ENCODE peak calls at places on chromosome 16, in five cellular contexts. J is ascending aorta, F is mammary epithelial cell, S is hepatocyte, A is breast epithelium. L is an unnamed sample. For H3K27me3, the result is how much of the 10 kb centered on the place peaks cover.

GRCh38 chr16:81657731-81658130 is 121.4 kb upstream of the PLCG2 start:
- DNase-seq in S (no peak), A (no peak), J (no peak), F (no peak), L (no peak)

GRCh38 chr16:20871258-20871657 is 28.9 kb downstream of the DCUN1D3 start:
- DNase-seq in S (no peak), J (no peak), F (no peak), A (no peak), L (no peak)

GRCh38 chr16:75065149-75065807 is 51.3 kb downstream of the LDHD start:
- DNase-seq in S (peak), F (no peak), A (no peak), J (no peak), L (no peak)

GRCh38 chr16:50602531-50603205 is 54.5 kb downstream of the NKD1 start:
- DNase-seq in J (no peak), F (peak), S (no peak), A (peak), L (no peak)

GRCh38 chr16:81796035-81796434 is 16.9 kb downstream of the PLCG2 start:
- DNase-seq in S (no peak), J (no peak), A (no peak), F (no peak), L (no peak)

GRCh38 chr16:49653577-49653976 is 202.3 kb downstream of the ZNF423 start:
- DNase-seq in J (no peak), A (no peak), F (no peak), S (no peak), L (no peak)

GRCh38 chr16:50395763-50396710 is 27.2 kb upstream of the BRD7 start:
- DNase-seq in J (no peak), F (no peak), A (no peak), S (no peak), L (no peak)

GRCh38 chr16:49628148-49628547 is 227.8 kb downstream of the ZNF423 start:
- DNase-seq in J (no peak), A (no peak), S (no peak), F (no peak), L (no peak)

GRCh38 chr16:87653234-87653633 is 50.9 kb downstream of the JPH3 start:
- DNase-seq in A (no peak), J (no peak), S (peak), F (no peak), L (no peak)

GRCh38 chr16:85850344-85850880 is 48.5 kb upstream of the IRF8 start:
- DNase-seq in F (no peak), A (no peak), S (no peak), J (no peak), L (no peak)

GRCh38 chr16:58345574-58346354 is 46.5 kb upstream of the GINS3 start:
- DNase-seq in J (no peak), A (no peak), F (no peak), S (no peak), L (no peak)

GRCh38 chr16:84367297-84367680 is 1.0 kb upstream of the ATP2C2 start:
- DNase-seq in J (no peak), S (no peak), A (no peak), F (no peak), L (peak)
- H3K27me3 ChIP-seq in J (under half), S (under half), A (under half), F (under half), L (under half)

GRCh38 chr16:69309316-69309715 is 1.8 kb upstream of the VPS4A start:
- DNase-seq in F (peak), S (no peak), A (no peak), J (no peak), L (no peak)
- TF ChIP-seq CTCF in F (no peak), S (no peak), A (no peak), J (no peak), L (no peak)

GRCh38 chr16:79393564-79393963 is 207.0 kb downstream of the MAF start:
- DNase-seq in S (no peak), J (no peak), A (no peak), F (no peak), L (no peak)
- H3K27me3 ChIP-seq in S (under half), J (under half), A (under half), F (under half), L (under half)

DNA sequence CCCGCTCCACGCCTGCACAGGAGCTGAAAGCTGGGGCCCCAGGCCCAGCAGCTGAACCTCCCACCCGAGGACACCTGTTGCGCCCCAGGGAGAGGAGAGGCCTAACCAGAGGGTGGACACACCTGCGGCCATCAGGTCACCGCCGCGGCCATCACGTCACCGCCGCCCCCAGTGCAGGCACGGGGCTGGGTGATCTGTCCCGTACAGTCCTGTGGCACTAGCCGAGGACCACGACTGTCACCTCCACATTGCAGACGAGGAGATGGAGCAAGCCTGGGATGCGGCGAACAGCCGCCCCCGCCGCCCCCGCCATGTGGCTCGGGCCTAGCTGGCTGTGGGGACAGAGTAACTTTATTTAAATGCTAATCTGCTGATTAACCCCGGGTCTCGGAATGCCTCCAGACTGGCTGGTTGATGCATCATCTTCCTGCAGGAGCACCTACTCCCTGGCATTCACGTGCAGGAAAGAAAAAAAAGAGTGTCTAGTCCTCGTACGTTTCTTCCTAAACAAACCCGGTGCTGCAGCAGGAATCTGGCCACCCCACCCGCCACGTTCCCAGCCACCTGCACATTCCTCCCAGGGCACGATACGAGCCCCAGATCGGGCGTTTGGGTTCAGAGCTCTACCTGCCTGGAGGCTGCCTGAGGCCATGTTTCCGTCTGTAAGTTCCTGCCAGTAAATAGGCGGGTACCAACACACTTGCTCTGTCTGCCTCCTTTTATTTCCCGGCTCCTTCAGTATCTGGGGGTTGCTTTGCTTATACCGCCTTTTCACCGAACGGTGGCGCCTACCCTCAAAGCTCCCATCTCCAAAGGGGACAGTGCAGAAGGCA is 29.9 kb downstream of the PIEZO1 start:
- DNase-seq in F (peak), S (peak), A (no peak), J (no peak), L (no peak)
- TF ChIP-seq CTCF in F (peak), S (peak), A (no peak), J (no peak), L (no peak)

GRCh38 chr16:1069154-1069553 is 3.4 kb upstream of the SSTR5 start:
- DNase-seq in J (no peak), F (no peak), A (no peak), S (no peak), L (no peak)

GRCh38 chr16:1065466-1066128 is 7.0 kb upstream of the SSTR5 start:
- DNase-seq in F (no peak), J (no peak), S (no peak), A (no peak), L (no peak)

GRCh38 chr16:1068451-1068850 is 4.1 kb upstream of the SSTR5 start:
- DNase-seq in A (no peak), S (no peak), J (no peak), F (no peak), L (no peak)

GRCh38 chr16:1067629-1068028 is 4.9 kb upstream of the SSTR5 start:
- DNase-seq in F (no peak), J (no peak), S (no peak), A (no peak), L (no peak)

DNA sequence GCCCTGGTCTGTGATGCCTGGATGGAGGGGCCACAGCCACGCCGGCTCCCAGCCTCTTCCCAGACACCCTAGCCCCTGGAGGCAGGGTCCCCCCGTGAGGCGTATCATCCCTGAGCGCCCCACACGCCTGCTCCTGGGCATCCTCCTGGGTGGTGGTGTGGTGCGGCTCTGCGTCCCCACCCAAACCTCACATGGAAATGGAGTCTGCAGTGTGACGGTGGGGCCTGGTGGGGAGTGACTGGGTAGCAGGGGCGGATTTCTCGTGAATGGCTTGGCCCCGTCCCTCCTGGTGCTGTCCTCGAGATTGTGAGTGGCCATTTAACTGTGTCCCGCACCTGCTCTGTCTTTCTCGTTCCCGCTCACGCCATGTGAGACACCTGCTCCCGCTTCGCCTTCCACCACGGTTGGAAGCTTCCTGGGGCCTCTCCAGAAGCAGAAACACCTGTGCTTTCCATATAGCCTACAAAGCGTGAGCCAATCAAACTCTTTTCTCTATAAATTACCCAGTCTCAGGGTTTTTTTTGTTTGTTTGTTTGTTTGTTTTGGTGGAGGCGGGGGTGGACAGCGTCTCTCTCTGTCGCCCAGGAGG is 5.9 kb upstream of the SSTR5 start:
- DNase-seq in A (no peak), S (no peak), F (no peak), J (no peak), L (no peak)
- H3K27me3 ChIP-seq in A (half or more), S (under half), F (under half), J (under half), L (under half)

GRCh38 chr16:12468552-12468951 is 335.1 kb downstream of the CPPED1 start:
- DNase-seq in F (no peak), J (no peak), S (no peak), A (no peak), L (no peak)
- TF ChIP-seq CTCF in F (no peak), J (no peak), S (no peak), A (no peak), L (no peak)

GRCh38 chr16:1145383-1146100 is 7.4 kb upstream of the CACNA1H start:
- DNase-seq in F (no peak), J (no peak), S (no peak), A (no peak), L (no peak)
- H3K27me3 ChIP-seq in F (under half), J (under half), S (under half), A (half or more), L (under half)

DNA sequence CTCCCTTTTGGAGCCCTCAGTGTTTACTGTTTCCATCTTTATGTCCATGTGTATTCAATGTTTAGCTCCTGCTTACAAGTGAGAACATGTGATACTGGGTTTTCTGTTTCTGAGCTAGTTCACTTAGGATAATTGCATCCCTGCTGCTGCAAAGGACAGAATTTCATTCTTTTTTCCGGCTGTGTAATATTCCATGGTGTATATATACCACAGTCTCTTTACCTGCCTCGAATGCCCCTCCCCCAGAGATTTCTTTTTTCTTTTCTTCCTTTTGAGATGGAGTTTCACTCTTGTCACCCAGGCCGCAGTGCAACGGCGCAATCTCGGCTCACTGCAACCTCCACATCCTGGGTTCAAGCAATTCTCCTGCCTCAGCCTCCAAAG is 60.9 kb downstream of the RMI2 start:
- DNase-seq in F (no peak), J (no peak), S (no peak), A (no peak), L (no peak)
- TF ChIP-seq CTCF in F (no peak), J (no peak), S (no peak), A (no peak), L (no peak)

GRCh38 chr16:3044708-3045107 is 1.7 kb upstream of the MMP25 start:
- DNase-seq in A (no peak), J (no peak), F (no peak), S (no peak), L (no peak)

GRCh38 chr16:3038896-3039295 is 2.2 kb upstream of the BICDL2 start:
- DNase-seq in F (no peak), J (no peak), S (peak), A (no peak), L (no peak)

GRCh38 chr16:3045758-3046505 is 429 bp upstream of the MMP25 start:
- DNase-seq in S (no peak), F (no peak), A (no peak), J (no peak), L (no peak)

GRCh38 chr16:3038256-3038655 is 1.5 kb upstream of the BICDL2 start:
- DNase-seq in J (no peak), F (peak), S (peak), A (peak), L (peak)

GRCh38 chr16:3042376-3042775 is 4.0 kb upstream of the MMP25 start:
- DNase-seq in J (no peak), S (no peak), A (no peak), F (no peak), L (no peak)
- H3K27me3 ChIP-seq in J (under half), S (half or more), A (half or more), F (under half), L (under half)

GRCh38 chr16:66278604-66279262 is 87.8 kb upstream of the CDH5 start:
- DNase-seq in S (no peak), J (no peak), F (peak), A (no peak), L (no peak)
- TF ChIP-seq CTCF in S (peak), J (no peak), F (peak), A (no peak), L (no peak)